ENCODE peak calls at places on chromosomes 6 and 20, in six cellular contexts. N is dorsolateral prefrontal cortex, O is fibroblast of pulmonary artery, G is lower leg skin, R is AG09319, H is sigmoid colon. A is an unnamed sample.

GRCh38 chr20:62381202-62381797 is 5.6 kb upstream of the RPS21 start:
- DNase-seq in N (no peak), O (peak), G (no peak), R (no peak), H (no peak), A (no peak)

GRCh38 chr6:169933251-169933821 is 181.9 kb downstream of the ERMARD start:
- DNase-seq in N (no peak), O (no peak), G (no peak), R (no peak), H (no peak), A (no peak)

GRCh38 chr6:161242779-161243693 is 30.8 kb downstream of the AGPAT4 start:
- DNase-seq in N (peak), O (peak), G (no peak), R (peak), H (peak), A (peak)

GRCh38 chr6:107401573-107401972 is 57.8 kb downstream of the PDSS2 start:
- DNase-seq in N (no peak), O (no peak), G (no peak), R (no peak), H (no peak), A (no peak)

GRCh38 chr20:1817577-1818211 is 77.5 kb upstream of the SIRPA start:
- DNase-seq in N (no peak), O (no peak), G (no peak), R (no peak), H (no peak), A (peak)

GRCh38 chr6:87029711-87030314 is 65.1 kb downstream of the CGA start:
- DNase-seq in N (no peak), O (peak), G (no peak), R (peak), H (no peak), A (no peak)

GRCh38 chr20:1619861-1620444 is at the start of gene SIRPB1:
- DNase-seq in N (no peak), O (no peak), G (no peak), R (no peak), H (no peak), A (no peak)

GRCh38 chr6:167329014-167329413 is 4.1 kb downstream of the TTLL2 start:
- DNase-seq in N (no peak), O (no peak), G (no peak), R (no peak), H (no peak), A (peak)

GRCh38 chr6:149305372-149305771 is 12.1 kb upstream of the TAB2 start:
- DNase-seq in N (no peak), O (no peak), G (no peak), R (no peak), H (no peak), A (no peak)

GRCh38 chr6:157265630-157266029 is 57.7 kb downstream of the TMEM242 start:
- DNase-seq in N (no peak), O (no peak), G (no peak), R (no peak), H (peak), A (no peak)

GRCh38 chr6:170265655-170266054 is 25.2 kb downstream of the DLL1 start:
- DNase-seq in N (peak), O (no peak), G (no peak), R (no peak), H (no peak), A (no peak)

GRCh38 chr6:89299451-89299850 is 15.6 kb downstream of the GABRR2 start:
- DNase-seq in N (no peak), O (peak), G (no peak), R (no peak), H (no peak), A (no peak)

GRCh38 chr20:17680836-17681740 is 954 bp downstream of the RRBP1 start:
- DNase-seq in N (peak), O (peak), G (peak), R (peak), H (peak), A (peak)

GRCh38 chr6:169162968-169163903 is 90.4 kb downstream of the THBS2 start:
- DNase-seq in N (no peak), O (peak), G (peak), R (peak), H (peak), A (no peak)

GRCh38 chr6:124223596-124223995 is 419.9 kb downstream of the NKAIN2 start:
- DNase-seq in N (no peak), O (peak), G (no peak), R (no peak), H (no peak), A (no peak)

GRCh38 chr6:45928721-45929305 is 86.8 kb downstream of the CLIC5 start:
- DNase-seq in N (no peak), O (no peak), G (no peak), R (no peak), H (no peak), A (no peak)

GRCh38 chr20:45826381-45827019 is 612 bp downstream of the TNNC2 start:
- DNase-seq in N (no peak), O (peak), G (no peak), R (no peak), H (no peak), A (no peak)

GRCh38 chr6:71349976-71350615 is 61.5 kb downstream of the OGFRL1 start:
- DNase-seq in N (no peak), O (peak), G (peak), R (peak), H (peak), A (no peak)

GRCh38 chr6:155521719-155522118 is 66.1 kb upstream of the NOX3 start:
- DNase-seq in N (no peak), O (peak), G (no peak), R (no peak), H (no peak), A (no peak)

GRCh38 chr6:27893059-27893835 is 18.9 kb downstream of the OR2B2 start:
- DNase-seq in N (peak), O (peak), G (peak), R (peak), H (peak), A (peak)

GRCh38 chr6:91276315-91276714 is 689.4 kb upstream of the MAP3K7 start:
- DNase-seq in N (no peak), O (no peak), G (no peak), R (no peak), H (no peak), A (no peak)

GRCh38 chr6:170271771-170272314 is 19.0 kb downstream of the DLL1 start:
- DNase-seq in N (no peak), O (no peak), G (no peak), R (no peak), H (no peak), A (no peak)

GRCh38 chr6:109695468-109695867 is 4.4 kb downstream of the FIG4 start:
- DNase-seq in N (no peak), O (peak), G (no peak), R (no peak), H (no peak), A (no peak)

GRCh38 chr6:2524090-2524489 is 226.6 kb downstream of the MYLK4 start:
- DNase-seq in N (no peak), O (no peak), G (no peak), R (no peak), H (no peak), A (no peak)

GRCh38 chr6:134589512-134589911 is 271.6 kb upstream of the SGK1 start:
- DNase-seq in N (no peak), O (peak), G (peak), R (peak), H (no peak), A (no peak)

GRCh38 chr6:63527658-63528514 is 44.4 kb upstream of the LOC128125822 start:
- DNase-seq in N (no peak), O (peak), G (peak), R (peak), H (peak), A (no peak)

GRCh38 chr6:20978176-20978614 is 443.9 kb downstream of the CDKAL1 start:
- DNase-seq in N (no peak), O (peak), G (no peak), R (peak), H (no peak), A (no peak)

GRCh38 chr6:134727068-134727467 is 222.8 kb downstream of the ALDH8A1 start:
- DNase-seq in N (no peak), O (no peak), G (no peak), R (no peak), H (no peak), A (no peak)

GRCh38 chr20:57212890-57213276 is 53.6 kb downstream of the BMP7 start:
- DNase-seq in N (no peak), O (no peak), G (no peak), R (no peak), H (no peak), A (no peak)

GRCh38 chr6:43804550-43805223 is 34.7 kb downstream of the VEGFA start:
- DNase-seq in N (no peak), O (no peak), G (no peak), R (no peak), H (no peak), A (no peak)

GRCh38 chr6:75205776-75206334 is at the start of gene COL12A1:
- DNase-seq in N (peak), O (peak), G (peak), R (peak), H (peak), A (no peak)

GRCh38 chr6:6351626-6352025 is 31.2 kb upstream of the F13A1 start:
- DNase-seq in N (no peak), O (no peak), G (no peak), R (no peak), H (no peak), A (no peak)

GRCh38 chr6:111242452-111242851 is 155.1 kb downstream of the SLC16A10 start:
- DNase-seq in N (no peak), O (peak), G (no peak), R (no peak), H (no peak), A (no peak)

GRCh38 chr6:44833248-44833647 is 445.7 kb downstream of the CDC5L start:
- DNase-seq in N (no peak), O (no peak), G (no peak), R (no peak), H (no peak), A (no peak)

GRCh38 chr20:58366866-58367265 is 22.2 kb upstream of the VAPB start:
- DNase-seq in N (no peak), O (no peak), G (no peak), R (no peak), H (no peak), A (no peak)

GRCh38 chr6:42088101-42088591 is 37.8 kb downstream of the TAF8 start:
- DNase-seq in N (no peak), O (peak), G (no peak), R (no peak), H (no peak), A (no peak)

GRCh38 chr20:44692932-44693476 is 22.2 kb upstream of the CCN5 start:
- DNase-seq in N (no peak), O (peak), G (peak), R (peak), H (peak), A (no peak)

GRCh38 chr20:25483431-25484132 is 76.1 kb downstream of the GINS1 start:
- DNase-seq in N (no peak), O (no peak), G (no peak), R (no peak), H (no peak), A (no peak)
- TF ChIP-seq CTCF in N (no peak), O (no peak), G (no peak), R (no peak), H (no peak), A (no peak)

DNA sequence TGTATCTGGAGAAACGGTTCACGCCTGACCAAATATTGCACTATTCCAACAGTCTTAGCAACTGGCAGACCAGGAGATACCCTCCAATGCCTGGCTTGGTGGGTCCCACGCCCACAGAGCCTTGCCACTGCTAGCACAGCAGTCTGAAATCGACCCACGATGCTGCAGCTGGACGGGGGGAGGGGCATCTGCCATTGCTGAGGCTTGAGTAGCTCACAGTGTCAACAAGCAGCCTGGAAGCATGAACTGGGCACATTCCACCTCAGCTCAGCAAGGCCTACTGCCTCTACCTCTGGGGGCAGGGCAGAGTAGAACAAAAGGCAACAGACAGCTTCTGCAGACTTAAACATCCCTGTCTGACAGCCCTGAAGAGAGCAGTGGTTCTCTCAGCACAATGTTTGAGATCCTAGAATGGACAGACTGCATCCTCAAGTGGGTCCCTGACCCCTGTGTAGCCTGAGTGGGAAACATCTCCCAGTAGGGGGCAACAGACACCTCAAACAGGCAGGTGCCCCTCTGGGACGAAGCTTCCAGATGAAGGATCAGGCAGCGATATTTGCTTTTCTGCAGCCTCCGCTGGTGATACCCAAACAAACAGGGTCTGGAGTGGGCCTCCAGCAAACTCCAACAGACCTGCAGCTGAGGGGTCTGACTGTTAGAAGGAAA is 90.0 kb upstream of the ECI2 start:
- DNase-seq in N (no peak), O (no peak), G (no peak), R (no peak), H (no peak), A (no peak)
- TF ChIP-seq CTCF in N (no peak), O (no peak), G (no peak), R (no peak), H (no peak), A (no peak)

GRCh38 chr6:130381012-130381411 is 15.2 kb downstream of the TMEM200A start:
- DNase-seq in N (no peak), O (no peak), G (no peak), R (no peak), H (no peak), A (no peak)

GRCh38 chr6:130377911-130378310 is 12.1 kb downstream of the TMEM200A start:
- DNase-seq in N (no peak), O (no peak), G (no peak), R (no peak), H (no peak), A (no peak)

GRCh38 chr6:130385059-130385695 is 19.4 kb downstream of the TMEM200A start:
- DNase-seq in N (no peak), O (no peak), G (no peak), R (no peak), H (no peak), A (no peak)

GRCh38 chr6:130382872-130383490 is 17.2 kb downstream of the TMEM200A start:
- DNase-seq in N (no peak), O (no peak), G (no peak), R (no peak), H (no peak), A (no peak)

GRCh38 chr6:130381459-130382380 is 15.9 kb downstream of the TMEM200A start:
- DNase-seq in N (no peak), O (no peak), G (no peak), R (no peak), H (no peak), A (no peak)
- TF ChIP-seq CTCF in N (no peak), O (no peak), G (no peak), R (no peak), H (no peak), A (no peak)

GRCh38 chr20:36481380-36482043 is 59.8 kb upstream of the MYL9 start:
- DNase-seq in N (no peak), O (no peak), G (no peak), R (no peak), H (no peak), A (no peak)
- TF ChIP-seq CTCF in N (no peak), O (no peak), G (no peak), R (no peak), H (no peak), A (peak)

DNA sequence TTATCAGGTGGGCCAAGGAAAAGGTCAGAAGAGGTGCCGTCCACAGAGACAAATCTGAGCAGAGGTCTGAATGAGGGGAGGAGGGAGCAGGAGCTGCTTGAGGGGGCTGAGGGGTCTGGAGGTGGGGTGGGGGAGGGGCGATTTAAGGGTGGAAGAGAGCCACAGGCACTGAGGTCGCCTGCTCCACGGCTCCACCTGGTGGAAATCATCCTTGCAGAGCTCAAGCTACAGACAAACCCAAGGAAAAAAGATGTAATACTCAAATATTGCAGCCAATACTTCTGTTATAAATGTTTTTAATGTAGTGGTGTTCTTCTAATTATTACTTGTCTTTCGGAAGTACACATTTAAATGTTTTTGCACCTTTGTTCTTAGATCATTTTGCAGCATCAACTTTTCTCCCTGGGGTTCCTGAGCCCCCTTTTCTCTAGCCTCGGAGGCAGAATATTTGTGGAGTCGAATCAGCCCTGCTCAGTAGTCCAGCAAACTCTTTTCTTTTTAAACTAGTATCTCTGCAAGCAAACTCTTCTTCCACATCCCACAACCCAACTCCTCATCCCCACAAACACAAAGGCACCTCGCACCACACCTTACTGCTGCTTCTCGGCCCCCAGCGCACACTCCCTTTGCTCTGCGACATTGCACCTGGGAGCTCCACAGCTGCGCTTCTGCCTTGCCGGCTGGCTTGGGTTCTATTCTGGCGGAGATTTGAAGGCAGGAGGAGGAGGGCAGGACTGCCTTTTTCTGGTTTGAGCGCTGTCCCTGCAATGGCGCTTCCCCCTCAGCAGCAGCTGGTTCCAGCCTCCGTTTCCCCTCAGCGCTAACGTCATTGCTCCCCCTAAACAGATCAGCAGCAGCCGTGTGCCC is 51.0 kb upstream of the TFAP2A start:
- DNase-seq in N (no peak), O (peak), G (no peak), R (no peak), H (no peak), A (no peak)
- TF ChIP-seq CTCF in N (peak), O (peak), G (no peak), R (peak), H (no peak), A (peak)

DNA sequence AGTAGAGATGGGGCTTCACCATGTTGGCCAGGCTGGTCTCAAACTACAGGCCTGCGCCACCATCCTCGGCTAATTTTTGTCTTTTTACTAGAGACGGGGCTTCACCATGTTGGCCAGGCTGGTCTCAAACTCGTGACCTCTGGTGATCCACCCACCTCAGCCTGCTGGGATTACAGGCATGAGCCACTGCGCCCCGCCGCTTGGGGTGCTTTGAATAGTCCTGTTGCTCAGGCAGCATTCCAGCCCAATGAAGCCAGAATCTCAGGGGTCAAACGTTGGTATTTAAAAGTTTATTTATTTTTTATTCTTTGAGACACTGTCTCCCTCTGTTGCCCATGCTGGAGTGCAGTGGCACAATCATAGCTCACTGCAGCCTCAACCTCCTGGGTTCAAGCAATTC is 11.3 kb downstream of the MOCS3 start:
- DNase-seq in N (no peak), O (no peak), G (no peak), R (no peak), H (no peak), A (no peak)
- TF ChIP-seq CTCF in N (no peak), O (no peak), G (no peak), R (no peak), H (no peak), A (no peak)

GRCh38 chr6:32968770-32969684 is 633 bp downstream of the BRD2 start:
- DNase-seq in N (peak), O (peak), G (peak), R (peak), H (peak), A (peak)
- TF ChIP-seq CTCF in N (no peak), O (peak), G (no peak), R (peak), H (no peak), A (peak)

GRCh38 chr6:131084982-131085381 is 21.9 kb upstream of the EPB41L2 start:
- DNase-seq in N (no peak), O (no peak), G (no peak), R (no peak), H (no peak), A (no peak)
- TF ChIP-seq CTCF in N (no peak), O (no peak), G (no peak), R (no peak), H (no peak), A (peak)

A was measured in type B pancreatic cell.